ENCODE peak calls at places on chromosomes 3 and 15, in four cellular contexts. R, J, O and C are unnamed samples.

GRCh38 chr15:78570710-78571109 is 5.4 kb downstream of the CHRNA5 start:
- DNase-seq in R (no peak), J (no peak), O (no peak), C (no peak)

GRCh38 chr15:25181290-25182097 is 226.7 kb downstream of the SNRPN start:
- DNase-seq in R (no peak), J (peak; percentile 13), O (peak; percentile 19), C (peak; percentile 3)

GRCh38 chr15:52040167-52040900 is 21.3 kb downstream of the MAPK6 start:
- DNase-seq in R (no peak), J (no peak), O (no peak), C (no peak)

GRCh38 chr15:101559938-101560337 is 70.4 kb upstream of the PCSK6 start:
- DNase-seq in R (no peak), J (no peak), O (no peak), C (no peak)

GRCh38 chr15:77040673-77041072 is 30.2 kb downstream of the TSPAN3 start:
- DNase-seq in R (no peak), J (no peak), O (no peak), C (no peak)

GRCh38 chr15:20106026-20106425 is 435.6 kb downstream of the GOLGA6L6 start:
- DNase-seq in R (no peak), J (no peak), O (peak; percentile 56), C (peak; percentile 65)

GRCh38 chr3:194950906-194951628 is 265.4 kb downstream of the FAM43A start:
- DNase-seq in R (no peak), J (no peak), O (no peak), C (no peak)

GRCh38 chr15:80977627-80978036 is 12.0 kb downstream of the MESD start:
- DNase-seq in R (peak; percentile 85), J (peak; percentile 53), O (no peak), C (no peak)

GRCh38 chr15:80645494-80646065 is 49.5 kb upstream of the ABHD17C start:
- DNase-seq in R (no peak), J (no peak), O (no peak), C (no peak)

GRCh38 chr3:134644731-134645514 is 5.9 kb downstream of the KY start:
- DNase-seq in R (no peak), J (no peak), O (no peak), C (no peak)

GRCh38 chr3:142947799-142948575 is 15.5 kb downstream of the PAQR9 start:
- DNase-seq in R (no peak), J (no peak), O (no peak), C (no peak)

DNA sequence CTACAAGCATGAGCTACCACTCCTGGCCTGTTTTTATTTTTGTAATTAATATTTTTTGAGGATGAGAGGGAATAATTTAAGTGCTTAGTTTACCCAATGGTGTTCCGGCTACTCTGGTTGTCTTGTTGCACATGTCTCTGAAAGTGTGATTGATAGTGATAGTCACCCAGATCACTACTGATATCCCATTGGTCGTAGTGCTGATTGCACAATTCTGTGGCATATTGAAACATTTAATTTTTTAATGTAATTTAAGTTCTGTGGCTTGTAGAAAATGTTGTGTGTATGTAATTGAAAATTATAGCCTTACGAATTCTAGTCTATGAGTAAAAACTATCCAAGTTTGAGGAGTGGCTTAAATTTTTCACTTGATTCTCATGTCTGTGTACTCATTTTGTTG is 11.9 kb downstream of the ARIH2 start:
- DNase-seq in R (no peak), J (no peak), O (no peak), C (no peak)
- H3K4me1 ChIP-seq in R (peaks cover 25% of the 10 kb centered on the region), J (peaks cover 51% of the 10 kb centered on the region), O (no peaks in the 10 kb centered on the region), C (peaks cover 23% of the 10 kb centered on the region)

GRCh38 chr3:88000853-88001252 is 58.0 kb downstream of the CGGBP1 start:
- DNase-seq in R (peak; percentile 5), J (no peak), O (no peak), C (no peak)
- H3K4me3 ChIP-seq in R (no peak overlapping the region), J (no peak overlapping the region), O (peak overlapping the region; percentile 53), C (peak overlapping the region; percentile 25)

DNA sequence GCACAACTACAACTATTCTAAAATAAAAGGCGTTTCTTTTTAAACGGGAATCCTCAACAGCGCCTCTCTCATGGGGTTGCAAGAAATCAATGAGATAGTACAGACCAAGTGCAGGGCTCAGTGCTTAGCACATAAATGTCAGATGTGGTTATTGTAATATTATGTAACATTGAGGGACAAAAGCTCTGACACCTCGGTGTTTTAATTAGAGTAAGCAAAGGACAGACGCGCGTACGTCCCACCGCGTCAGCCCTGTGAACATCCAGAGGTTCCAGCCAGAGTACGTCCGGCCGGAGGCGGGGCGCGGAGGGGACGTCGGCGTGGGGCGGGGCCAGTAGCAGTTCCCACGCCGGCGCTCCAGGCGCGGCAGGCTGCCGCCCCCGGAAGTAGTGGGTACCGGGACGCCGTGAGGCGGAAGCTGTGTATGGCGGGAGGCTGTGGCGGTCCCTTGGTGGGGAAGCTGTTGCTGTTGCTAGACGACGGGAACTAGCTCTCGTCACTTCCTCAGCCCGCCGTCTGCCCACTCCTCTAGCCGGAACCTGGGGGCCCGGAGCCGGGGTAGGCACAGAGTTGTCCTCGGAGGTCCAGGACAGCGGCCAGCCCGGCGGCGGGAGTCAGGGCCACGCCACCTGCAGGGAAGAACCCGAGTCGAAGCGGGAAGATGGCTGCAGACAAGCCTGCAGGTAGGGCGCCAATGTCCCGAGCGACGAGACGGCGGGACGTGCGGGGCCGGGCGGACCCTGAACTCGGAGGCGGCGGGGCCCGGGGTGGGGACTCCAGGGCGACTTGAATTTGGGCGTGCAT is at the start of gene CNOT10:
- DNase-seq in R (peak; percentile 96), J (peak; percentile 93), O (peak; percentile 89), C (peak; percentile 97)
- TF ChIP-seq CTCF in R (peak; percentile 26), J (peak; percentile 36), O (peak; percentile 38), C (peak; percentile 16)

GRCh38 chr15:75663931-75664421 is 16.3 kb downstream of the SNX33 start:
- DNase-seq in R (peak; percentile 66), J (no peak), O (no peak), C (no peak)
- H3K4me1 ChIP-seq in R (peaks cover 53% of the 10 kb centered on the region), J (peaks cover 82% of the 10 kb centered on the region), O (peaks cover 21% of the 10 kb centered on the region), C (peaks cover 27% of the 10 kb centered on the region)

GRCh38 chr3:106821801-106822200 is 555.4 kb upstream of the CCDC54 start:
- DNase-seq in R (no peak), J (no peak), O (no peak), C (no peak)
- H3K4me3 ChIP-seq in R (no peak overlapping the region), J (no peak overlapping the region), O (no peak overlapping the region), C (no peak overlapping the region)

GRCh38 chr15:90595760-90596155 is 66.0 kb downstream of the CRTC3 start:
- DNase-seq in R (no peak), J (no peak), O (no peak), C (no peak)
- TF ChIP-seq CTCF in R (no peak), J (no peak), O (no peak), C (no peak)

DNA sequence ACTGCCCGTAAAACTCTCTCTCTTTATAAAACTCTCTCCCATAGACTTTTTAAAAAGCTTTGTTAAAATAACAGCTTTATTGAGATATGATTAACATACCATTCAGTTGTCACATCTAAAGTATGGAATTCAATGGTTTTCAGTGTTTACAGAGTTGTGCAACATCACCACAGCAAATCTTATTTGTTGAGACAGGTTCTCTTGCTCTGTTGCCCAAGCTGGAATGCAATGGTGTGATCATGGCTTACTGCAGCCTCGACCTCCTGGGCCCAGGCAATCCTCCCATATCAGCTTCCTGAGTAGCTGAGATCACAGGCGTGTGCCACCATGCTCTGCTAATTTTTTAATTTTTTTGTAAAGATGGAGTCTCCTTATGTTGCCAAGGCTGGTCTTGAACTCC is 35.9 kb upstream of the TRAK1 start:
- DNase-seq in R (no peak), J (no peak), O (no peak), C (no peak)
- H3K4me1 ChIP-seq in R (peaks cover 40% of the 10 kb centered on the region), J (peaks cover 32% of the 10 kb centered on the region), O (peaks cover 19% of the 10 kb centered on the region), C (peaks cover 4% of the 10 kb centered on the region)